ENCODE peak calls at places on chromosomes 12 and 14, in six cellular contexts. U is neural progenitor cell, K is PC-3, X is mammary epithelial cell, H is mesenchymal stem cell, W is endodermal cell. G is an unnamed sample.

GRCh38 chr12:108323581-108323980 is 15.5 kb downstream of the CMKLR1 start:
- DNase-seq in U (no peak), K (no peak), X (no peak), H (no peak), W (no peak), G (no peak)

GRCh38 chr12:83945871-83946270 is 966.7 kb downstream of the SLC6A15 start:
- DNase-seq in U (no peak), K (peak; percentile 86), X (peak; percentile 48), H (peak; percentile 44), W (no peak), G (peak; percentile 9)

GRCh38 chr14:69582207-69582606 is 7.5 kb upstream of the CCDC177 start:
- DNase-seq in U (no peak), K (peak; percentile 18), X (no peak), H (peak; percentile 58), W (no peak), G (no peak)

GRCh38 chr12:22529281-22530060 is 14.9 kb downstream of the C2CD5 start:
- DNase-seq in U (peak; percentile 33), K (peak; percentile 55), X (peak; percentile 51), H (peak; percentile 47), W (no peak), G (peak; percentile 36)

GRCh38 chr12:122349078-122349477 is 73.4 kb downstream of the CLIP1 start:
- DNase-seq in U (no peak), K (no peak), X (no peak), H (no peak), W (no peak), G (no peak)

GRCh38 chr12:25056486-25057130 is 107.7 kb upstream of the BCAT1 start:
- DNase-seq in U (no peak), K (no peak), X (peak; percentile 41), H (no peak), W (no peak), G (no peak)

GRCh38 chr14:90726656-90727055 is 89.6 kb downstream of the TTC7B start:
- DNase-seq in U (peak; percentile 64), K (peak; percentile 73), X (peak; percentile 29), H (peak; percentile 13), W (peak; percentile 75), G (no peak)

GRCh38 chr14:24335461-24336146 is 733 bp upstream of the ADCY4 start:
- DNase-seq in U (no peak), K (no peak), X (no peak), H (no peak), W (peak; percentile 60), G (no peak)

GRCh38 chr12:23887055-23887835 is 62.2 kb downstream of the SOX5 start:
- DNase-seq in U (no peak), K (no peak), X (no peak), H (no peak), W (no peak), G (no peak)

GRCh38 chr12:24565300-24565699 is 383.6 kb downstream of the BCAT1 start:
- DNase-seq in U (no peak), K (no peak), X (no peak), H (no peak), W (peak; percentile 75), G (no peak)

GRCh38 chr14:24368562-24369252 is 723 bp downstream of the NFATC4 start:
- DNase-seq in U (peak; percentile 91), K (no peak), X (no peak), H (peak; percentile 83), W (peak; percentile 84), G (no peak)

GRCh38 chr14:37343307-37344094 is 145.8 kb downstream of the MIPOL1 start:
- DNase-seq in U (no peak), K (no peak), X (no peak), H (peak; percentile 9), W (no peak), G (no peak)

GRCh38 chr12:75954076-75954475 is 77.5 kb downstream of the PHLDA1 start:
- DNase-seq in U (no peak), K (peak; percentile 96), X (peak; percentile 95), H (peak; percentile 99), W (no peak), G (peak; percentile 76)

GRCh38 chr14:99261916-99262787 is 9.8 kb downstream of the BCL11B start:
- DNase-seq in U (no peak), K (no peak), X (no peak), H (no peak), W (no peak), G (no peak)

GRCh38 chr12:105485321-105485910 is 154.9 kb downstream of the C12orf75 start:
- DNase-seq in U (no peak), K (peak; percentile 63), X (no peak), H (peak; percentile 41), W (peak; percentile 69), G (no peak)

GRCh38 chr14:57008534-57008933 is 198.3 kb upstream of the OTX2 start:
- DNase-seq in U (peak; percentile 46), K (no peak), X (no peak), H (no peak), W (no peak), G (no peak)

GRCh38 chr14:88488897-88489296 is 65.9 kb downstream of the PTPN21 start:
- DNase-seq in U (no peak), K (no peak), X (no peak), H (no peak), W (no peak), G (peak; percentile 81)

GRCh38 chr12:65642006-65642695 is 182.1 kb upstream of the HMGA2 start:
- DNase-seq in U (no peak), K (no peak), X (peak; percentile 35), H (no peak), W (no peak), G (no peak)

GRCh38 chr14:75514673-75515630 is 7.3 kb upstream of the BATF start:
- DNase-seq in U (peak; percentile 20), K (no peak), X (peak; percentile 12), H (no peak), W (peak; percentile 79), G (no peak)

GRCh38 chr14:97218713-97219355 is 421.7 kb downstream of the VRK1 start:
- DNase-seq in U (peak; percentile 79), K (no peak), X (no peak), H (no peak), W (peak; percentile 87), G (no peak)

GRCh38 chr14:68952544-68953535 is 26.3 kb downstream of the ACTN1 start:
- DNase-seq in U (no peak), K (no peak), X (no peak), H (peak; percentile 90), W (no peak), G (no peak)

GRCh38 chr14:53458368-53458814 is 305.3 kb upstream of the DDHD1 start:
- DNase-seq in U (peak; percentile 4), K (peak; percentile 95), X (peak; percentile 26), H (peak; percentile 62), W (no peak), G (peak; percentile 2)

GRCh38 chr14:95442633-95443021 is 73.8 kb downstream of the SYNE3 start:
- DNase-seq in U (peak; percentile 87), K (peak; percentile 81), X (peak; percentile 56), H (peak; percentile 80), W (peak; percentile 94), G (peak; percentile 38)

GRCh38 chr12:29350080-29350479 is 30.9 kb downstream of the ERGIC2 start:
- DNase-seq in U (no peak), K (peak; percentile 94), X (peak; percentile 29), H (peak; percentile 30), W (no peak), G (peak; percentile 13)

GRCh38 chr14:76324133-76324532 is 51.8 kb upstream of the ESRRB start:
- DNase-seq in U (no peak), K (no peak), X (no peak), H (no peak), W (peak; percentile 22), G (no peak)

DNA sequence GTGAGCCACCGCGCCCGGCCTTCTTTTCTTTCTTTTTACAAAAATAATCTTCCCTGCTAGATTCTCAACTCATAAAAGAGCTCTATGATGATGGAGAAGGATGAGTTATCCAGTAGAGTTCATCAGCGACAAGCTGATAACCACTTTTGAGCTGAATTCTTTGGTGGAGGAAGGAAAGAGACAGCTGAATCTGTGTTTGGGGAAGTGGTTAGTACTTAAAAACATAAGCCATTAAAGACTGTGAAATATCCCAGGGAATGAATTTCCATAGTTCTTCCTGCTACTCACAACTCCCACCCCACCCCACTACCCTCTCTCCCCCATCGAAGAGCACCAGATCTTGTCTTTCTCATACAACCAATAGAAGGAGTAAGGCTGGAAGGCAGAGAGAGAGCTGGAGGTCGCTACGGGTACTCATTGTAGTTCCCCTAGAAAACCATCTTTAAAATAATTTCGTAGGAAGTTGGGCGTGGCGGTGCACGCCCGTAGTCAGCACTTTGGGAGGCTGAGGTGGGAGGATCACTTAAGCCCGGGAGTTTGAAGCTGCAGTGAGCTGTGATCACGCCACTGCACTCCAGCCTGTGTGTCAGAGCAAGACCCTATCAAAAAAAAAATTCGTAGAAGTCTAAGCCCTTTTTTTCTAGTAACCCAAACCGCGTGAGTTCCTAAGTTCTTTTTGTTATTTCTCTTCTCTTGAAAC is 640 bp upstream of the ESPL1 start:
- DNase-seq in U (no peak), K (no peak), X (no peak), H (no peak), W (no peak), G (no peak)
- H3K9ac ChIP-seq in U (no peak overlapping the region), K (peak overlapping the region; percentile 77), X (peak overlapping the region; percentile 94), H (peak overlapping the region; percentile 84), W (no peak overlapping the region), G (peak overlapping the region; percentile 87)

DNA sequence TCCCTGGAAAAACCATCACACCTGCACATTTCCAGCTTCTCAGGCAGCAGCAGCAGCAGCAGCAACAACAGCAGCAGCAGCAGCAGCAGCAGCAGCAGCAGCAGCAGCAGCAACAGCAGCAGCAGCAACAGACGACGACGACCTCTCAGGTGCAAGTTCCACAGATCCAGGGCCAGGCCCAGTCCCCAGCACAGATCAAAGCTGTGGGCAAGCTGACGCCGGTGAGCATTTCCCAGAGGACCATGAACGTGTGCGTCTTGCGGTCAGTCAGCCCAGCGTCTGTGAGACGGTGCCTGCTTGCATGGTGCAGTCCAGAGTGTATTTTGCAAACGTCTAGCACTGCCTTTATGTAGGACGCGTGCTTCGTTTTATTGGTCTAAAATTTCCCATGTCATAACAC is 81.6 kb downstream of the DDX51 start:
- DNase-seq in U (no peak), K (no peak), X (no peak), H (no peak), W (no peak), G (no peak)
- H3K9ac ChIP-seq in U (no peak overlapping the region), K (no peak overlapping the region), X (no peak overlapping the region), H (no peak overlapping the region), W (no peak overlapping the region), G (no peak overlapping the region)

GRCh38 chr12:27330846-27331245 is 1.8 kb upstream of the BMAL2 start:
- DNase-seq in U (no peak), K (peak; percentile 77), X (no peak), H (no peak), W (no peak), G (no peak)
- H3K9ac ChIP-seq in U (no peak overlapping the region), K (peak overlapping the region; percentile 91), X (peak overlapping the region; percentile 92), H (peak overlapping the region; percentile 76), W (no peak overlapping the region), G (peak overlapping the region; percentile 91)

GRCh38 chr12:56333679-56334489 is at the start of gene PAN2:
- DNase-seq in U (peak; percentile 95), K (peak; percentile 98), X (peak; percentile 98), H (peak; percentile 97), W (peak; percentile 99), G (peak; percentile 95)

GRCh38 chr12:56338643-56339422 is at the start of gene IL23A:
- DNase-seq in U (peak; percentile 54), K (peak; percentile 88), X (peak; percentile 96), H (peak; percentile 25), W (peak; percentile 91), G (peak; percentile 90)

GRCh38 chr12:56337753-56338221 is 897 bp upstream of the IL23A start:
- DNase-seq in U (no peak), K (no peak), X (no peak), H (no peak), W (no peak), G (no peak)

GRCh38 chr12:56334490-56334793 is 642 bp upstream of the PAN2 start:
- DNase-seq in U (no peak), K (no peak), X (no peak), H (no peak), W (no peak), G (no peak)

GRCh38 chr12:56336361-56337167 is 2.1 kb upstream of the IL23A start:
- DNase-seq in U (no peak), K (no peak), X (no peak), H (no peak), W (no peak), G (no peak)
- H3K9ac ChIP-seq in U (no peak overlapping the region), K (no peak overlapping the region), X (no peak overlapping the region), H (no peak overlapping the region), W (no peak overlapping the region), G (no peak overlapping the region)

G was measured in keratinocyte.